ENCODE peak calls at places on chromosomes 7 and 10, in seven cellular contexts. G, Q, E, Y, F, V and S are unnamed samples.

GRCh38 chr7:84950836-84951235 is 236.0 kb downstream of the SEMA3D start:
- DNase-seq in V (no peak), Y (no peak), E (no peak), G (no peak), F (no peak), Q (no peak), S (no peak)

GRCh38 chr10:33252324-33252723 is 82.1 kb downstream of the NRP1 start:
- DNase-seq in Y (no peak), Q (no peak), E (no peak), V (no peak), F (no peak), G (no peak), S (peak; percentile 22)

GRCh38 chr7:78018541-78019456 is 220.2 kb downstream of the PHTF2 start:
- DNase-seq in G (no peak), Q (peak; percentile 39), F (peak; percentile 43), E (no peak), V (no peak), Y (no peak), S (peak; percentile 6)

GRCh38 chr10:118742787-118743186 is 12.0 kb downstream of the CACUL1 start:
- DNase-seq in F (no peak), Y (no peak), Q (no peak), G (no peak), E (no peak), V (no peak), S (no peak)

GRCh38 chr7:81173766-81174281 is 255.0 kb upstream of the SEMA3C start:
- DNase-seq in F (no peak), Q (no peak), G (no peak), E (no peak), Y (peak; percentile 45), V (no peak), S (no peak)

GRCh38 chr7:42914009-42914725 is 2.3 kb upstream of the C7orf25 start:
- DNase-seq in V (no peak), Q (no peak), G (peak; percentile 61), F (no peak), Y (no peak), E (no peak), S (peak; percentile 8)

GRCh38 chr7:100400656-100401055 is 27.4 kb downstream of the PILRA start:
- DNase-seq in Y (no peak), G (no peak), V (peak; percentile 11), Q (no peak), E (no peak), F (peak; percentile 79), S (peak; percentile 43)

GRCh38 chr7:1432411-1433082 is 26.7 kb downstream of the MICALL2 start:
- DNase-seq in F (peak; percentile 66), Y (peak; percentile 19), V (peak; percentile 75), G (no peak), Q (peak; percentile 73), E (peak; percentile 94), S (peak; percentile 84)

GRCh38 chr7:50659329-50659965 is 94.2 kb upstream of the DDC start:
- DNase-seq in Q (no peak), E (no peak), Y (no peak), V (no peak), G (no peak), F (no peak), S (no peak)

GRCh38 chr7:69934475-69934903 is 336.2 kb downstream of the AUTS2 start:
- DNase-seq in Y (no peak), V (no peak), F (no peak), G (no peak), Q (peak; percentile 98), E (no peak), S (no peak)

GRCh38 chr7:107396990-107397389 is 72.9 kb upstream of the GPR22 start:
- DNase-seq in Q (no peak), V (peak; percentile 8), F (no peak), G (no peak), Y (no peak), E (no peak), S (no peak)